ENCODE peak calls at places on chromosomes 2 and 18, in four cellular contexts. E is lower leg skin, K is H9, Y is AG10803. H is an unnamed sample.

GRCh38 chr2:58870704-58871103 is 629.6 kb upstream of the FANCL start:
- DNase-seq in E (no peak), K (no peak), Y (no peak), H (no peak)

GRCh38 chr2:44707945-44708645 is 233.4 kb upstream of the SIX3 start:
- DNase-seq in E (no peak), K (no peak), Y (no peak), H (no peak)

GRCh38 chr18:808086-808485 is 4.0 kb downstream of the YES1 start:
- DNase-seq in E (no peak), K (no peak), Y (peak), H (no peak)

GRCh38 chr2:234792566-234792965 is 159.3 kb upstream of the SH3BP4 start:
- DNase-seq in E (no peak), K (no peak), Y (peak), H (no peak)

GRCh38 chr2:192828947-192829346 is 634.2 kb upstream of the TMEFF2 start:
- DNase-seq in E (no peak), K (no peak), Y (no peak), H (no peak)

GRCh38 chr18:59559528-59559927 is 137.7 kb downstream of the CCBE1 start:
- DNase-seq in E (no peak), K (no peak), Y (no peak), H (no peak)

GRCh38 chr2:32805104-32806095 is 141.4 kb upstream of the LTBP1 start:
- DNase-seq in E (no peak), K (no peak), Y (no peak), H (no peak)

GRCh38 chr2:72112981-72113846 is 34.4 kb downstream of the CYP26B1 start:
- DNase-seq in E (peak), K (no peak), Y (peak), H (no peak)

GRCh38 chr2:63078852-63079606 is 28.4 kb downstream of the OTX1 start:
- DNase-seq in E (no peak), K (peak), Y (no peak), H (no peak)
- TF ChIP-seq CTCF in E (no peak), K (peak), Y (peak), H (no peak)

GRCh38 chr2:130376433-130377293 is 20.8 kb downstream of the PTPN18 start:
- DNase-seq in E (no peak), K (no peak), Y (no peak), H (no peak)
- TF ChIP-seq CTCF in E (no peak), K (peak), Y (peak), H (no peak)

GRCh38 chr18:48951448-48952286 is 902 bp upstream of the SMAD7 start:
- DNase-seq in E (peak), K (peak), Y (peak), H (peak)

GRCh38 chr18:48950536-48951447 is at the start of gene SMAD7:
- DNase-seq in E (no peak), K (peak), Y (no peak), H (no peak)

GRCh38 chr18:48949051-48949605 is 1.6 kb downstream of the SMAD7 start:
- DNase-seq in E (no peak), K (no peak), Y (no peak), H (peak)

GRCh38 chr18:48948112-48949050 is 2.4 kb downstream of the SMAD7 start:
- DNase-seq in E (no peak), K (peak), Y (no peak), H (peak)

GRCh38 chr18:48949606-48950535 is 894 bp downstream of the SMAD7 start:
- DNase-seq in E (no peak), K (peak), Y (no peak), H (peak)
- TF ChIP-seq CTCF in E (no peak), K (peak), Y (peak), H (no peak)

GRCh38 chr18:25279961-25280360 is 72.0 kb downstream of the ZNF521 start:
- DNase-seq in E (no peak), K (no peak), Y (no peak), H (no peak)

GRCh38 chr18:25279133-25279532 is 72.8 kb downstream of the ZNF521 start:
- DNase-seq in E (no peak), K (no peak), Y (peak), H (no peak)

GRCh38 chr18:25279556-25279955 is 72.4 kb downstream of the ZNF521 start:
- DNase-seq in E (no peak), K (no peak), Y (no peak), H (no peak)

GRCh38 chr18:25275414-25276001 is 76.5 kb downstream of the ZNF521 start:
- DNase-seq in E (no peak), K (no peak), Y (no peak), H (no peak)

DNA sequence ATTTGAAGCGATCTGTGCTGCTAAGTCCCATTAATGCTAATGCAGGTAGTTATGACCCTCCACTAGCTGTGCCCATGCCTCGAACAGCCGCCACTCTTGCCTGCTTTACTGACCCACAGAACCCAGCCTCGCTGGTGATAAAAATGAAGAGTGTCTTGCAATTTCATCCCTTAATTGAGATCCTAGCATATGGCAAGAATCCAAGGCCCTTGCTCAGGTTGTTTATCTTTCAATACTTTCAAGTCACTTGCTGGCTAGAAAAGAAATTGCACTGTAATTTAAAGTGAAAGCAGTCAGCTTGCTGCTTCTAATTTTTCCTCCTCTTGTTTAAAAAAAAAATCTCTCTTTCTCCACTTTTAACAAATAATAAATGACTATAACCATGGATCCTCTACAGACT is 73.6 kb downstream of the ZNF521 start:
- DNase-seq in E (no peak), K (no peak), Y (no peak), H (no peak)
- TF ChIP-seq CTCF in E (no peak), K (no peak), Y (no peak), H (no peak)

GRCh38 chr2:240000671-240001070 is 24.5 kb downstream of the NDUFA10 start:
- DNase-seq in E (no peak), K (no peak), Y (no peak), H (no peak)
- TF ChIP-seq CTCF in E (no peak), K (no peak), Y (no peak), H (no peak)

GRCh38 chr18:47984991-47985390 is 54.5 kb upstream of the SMAD2 start:
- DNase-seq in E (no peak), K (no peak), Y (no peak), H (no peak)
- TF ChIP-seq CTCF in E (no peak), K (no peak), Y (no peak), H (no peak)

H was measured in natural killer cell.